ENCODE peak calls at places on chromosomes 7 and 10, in six cellular contexts. One of them, this sample, is unnamed.

GRCh38 chr7:7432979-7433378 is 102.7 kb downstream of the COL28A1 start:
- DNase-seq in CD8-positive, alpha-beta T cell: no peak
- DNase-seq in cardiac muscle cell: no peak
- DNase-seq in CD4-positive, alpha-beta memory T cell: no peak
- DNase-seq in CD8-positive, alpha-beta memory T cell: no peak
- DNase-seq in lower lobe of right lung: no peak
- DNase-seq in this sample: no peak

GRCh38 chr10:78909268-78909667 is 159.5 kb upstream of the ZMIZ1 start:
- DNase-seq in CD8-positive, alpha-beta T cell: no peak
- DNase-seq in CD4-positive, alpha-beta memory T cell: no peak
- DNase-seq in cardiac muscle cell: no peak
- DNase-seq in CD8-positive, alpha-beta memory T cell: no peak
- DNase-seq in lower lobe of right lung: no peak
- DNase-seq in this sample: no peak

GRCh38 chr7:5549096-5549896 is 125.7 kb upstream of the TNRC18 start:
- DNase-seq in CD8-positive, alpha-beta memory T cell: no peak
- DNase-seq in lower lobe of right lung: peak; percentile 67
- DNase-seq in CD4-positive, alpha-beta memory T cell: peak; percentile 51
- DNase-seq in cardiac muscle cell: peak; percentile 56
- DNase-seq in CD8-positive, alpha-beta T cell: no peak
- DNase-seq in this sample: no peak

GRCh38 chr7:3917466-3917865 is 616.4 kb downstream of the SDK1 start:
- DNase-seq in CD8-positive, alpha-beta T cell: no peak
- DNase-seq in lower lobe of right lung: no peak
- DNase-seq in cardiac muscle cell: no peak
- DNase-seq in CD8-positive, alpha-beta memory T cell: no peak
- DNase-seq in CD4-positive, alpha-beta memory T cell: no peak
- DNase-seq in this sample: no peak

GRCh38 chr10:44262551-44263251 is 122.2 kb downstream of the CXCL12 start:
- DNase-seq in CD4-positive, alpha-beta memory T cell: no peak
- DNase-seq in cardiac muscle cell: no peak
- DNase-seq in CD8-positive, alpha-beta memory T cell: no peak
- DNase-seq in lower lobe of right lung: no peak
- DNase-seq in CD8-positive, alpha-beta T cell: no peak
- DNase-seq in this sample: no peak

GRCh38 chr7:90681336-90682019 is 85.4 kb downstream of the CDK14 start:
- DNase-seq in lower lobe of right lung: no peak
- DNase-seq in CD4-positive, alpha-beta memory T cell: no peak
- DNase-seq in CD8-positive, alpha-beta T cell: no peak
- DNase-seq in cardiac muscle cell: peak; percentile 66
- DNase-seq in CD8-positive, alpha-beta memory T cell: no peak
- DNase-seq in this sample: no peak

GRCh38 chr7:97422046-97422445 is 304.5 kb downstream of the SDHAF3 start:
- DNase-seq in CD4-positive, alpha-beta memory T cell: no peak
- DNase-seq in CD8-positive, alpha-beta memory T cell: no peak
- DNase-seq in cardiac muscle cell: no peak
- DNase-seq in lower lobe of right lung: no peak
- DNase-seq in CD8-positive, alpha-beta T cell: no peak
- DNase-seq in this sample: no peak

GRCh38 chr7:18768256-18768655 is 272.7 kb downstream of the HDAC9 start:
- DNase-seq in cardiac muscle cell: no peak
- DNase-seq in lower lobe of right lung: no peak
- DNase-seq in CD8-positive, alpha-beta T cell: no peak
- DNase-seq in CD8-positive, alpha-beta memory T cell: no peak
- DNase-seq in CD4-positive, alpha-beta memory T cell: no peak
- DNase-seq in this sample: no peak

GRCh38 chr7:98913612-98914011 is 35.3 kb downstream of the TRRAP start:
- DNase-seq in lower lobe of right lung: no peak
- DNase-seq in CD8-positive, alpha-beta T cell: no peak
- DNase-seq in CD4-positive, alpha-beta memory T cell: no peak
- DNase-seq in cardiac muscle cell: no peak
- DNase-seq in CD8-positive, alpha-beta memory T cell: no peak
- DNase-seq in this sample: no peak

GRCh38 chr7:42134276-42134871 is 102.6 kb downstream of the GLI3 start:
- DNase-seq in CD8-positive, alpha-beta T cell: no peak
- DNase-seq in CD4-positive, alpha-beta memory T cell: no peak
- DNase-seq in lower lobe of right lung: no peak
- DNase-seq in CD8-positive, alpha-beta memory T cell: no peak
- DNase-seq in cardiac muscle cell: no peak
- DNase-seq in this sample: no peak

GRCh38 chr10:10826125-10826524 is 191.5 kb upstream of the CELF2 start:
- DNase-seq in CD8-positive, alpha-beta T cell: no peak
- DNase-seq in lower lobe of right lung: no peak
- DNase-seq in CD8-positive, alpha-beta memory T cell: no peak
- DNase-seq in CD4-positive, alpha-beta memory T cell: no peak
- DNase-seq in cardiac muscle cell: peak; percentile 61
- DNase-seq in this sample: no peak

GRCh38 chr7:118327179-118327578 is 102.7 kb downstream of the ANKRD7 start:
- DNase-seq in CD4-positive, alpha-beta memory T cell: no peak
- DNase-seq in lower lobe of right lung: no peak
- DNase-seq in CD8-positive, alpha-beta T cell: no peak
- DNase-seq in CD8-positive, alpha-beta memory T cell: no peak
- DNase-seq in cardiac muscle cell: no peak
- DNase-seq in this sample: no peak

GRCh38 chr10:75353183-75353582 is 48.4 kb downstream of the ZNF503 start:
- DNase-seq in CD8-positive, alpha-beta T cell: no peak
- DNase-seq in lower lobe of right lung: no peak
- DNase-seq in CD8-positive, alpha-beta memory T cell: no peak
- DNase-seq in cardiac muscle cell: no peak
- DNase-seq in CD4-positive, alpha-beta memory T cell: no peak
- DNase-seq in this sample: no peak

GRCh38 chr10:8055420-8056349 is 1.2 kb downstream of the GATA3 start:
- DNase-seq in CD4-positive, alpha-beta memory T cell: peak; percentile 54
- DNase-seq in CD8-positive, alpha-beta T cell: peak; percentile 43
- DNase-seq in CD8-positive, alpha-beta memory T cell: peak; percentile 62
- DNase-seq in cardiac muscle cell: no peak
- DNase-seq in lower lobe of right lung: no peak
- DNase-seq in this sample: no peak

GRCh38 chr7:149458235-149458634 is 2.6 kb downstream of the ZNF777 start:
- DNase-seq in lower lobe of right lung: no peak
- DNase-seq in CD4-positive, alpha-beta memory T cell: no peak
- DNase-seq in CD8-positive, alpha-beta memory T cell: no peak
- DNase-seq in cardiac muscle cell: no peak
- DNase-seq in CD8-positive, alpha-beta T cell: no peak
- DNase-seq in this sample: no peak

GRCh38 chr7:149468208-149468607 is 7.3 kb upstream of the ZNF777 start:
- DNase-seq in lower lobe of right lung: no peak
- DNase-seq in cardiac muscle cell: peak; percentile 77
- DNase-seq in CD4-positive, alpha-beta memory T cell: no peak
- DNase-seq in CD8-positive, alpha-beta T cell: no peak
- DNase-seq in CD8-positive, alpha-beta memory T cell: no peak
- DNase-seq in this sample: no peak

GRCh38 chr7:14924398-14924797 is 21.8 kb upstream of the DGKB start:
- DNase-seq in CD8-positive, alpha-beta T cell: no peak
- DNase-seq in lower lobe of right lung: no peak
- DNase-seq in CD8-positive, alpha-beta memory T cell: no peak
- DNase-seq in CD4-positive, alpha-beta memory T cell: no peak
- DNase-seq in cardiac muscle cell: peak; percentile 32
- DNase-seq in this sample: no peak

GRCh38 chr7:152522551-152522950 is 86.7 kb upstream of the KMT2C start:
- DNase-seq in CD4-positive, alpha-beta memory T cell: no peak
- DNase-seq in lower lobe of right lung: no peak
- DNase-seq in CD8-positive, alpha-beta memory T cell: no peak
- DNase-seq in CD8-positive, alpha-beta T cell: no peak
- DNase-seq in cardiac muscle cell: peak; percentile 76
- DNase-seq in this sample: no peak

GRCh38 chr7:40095695-40096327 is 38.6 kb downstream of the MPLKIP start:
- DNase-seq in cardiac muscle cell: no peak
- DNase-seq in CD8-positive, alpha-beta T cell: no peak
- DNase-seq in CD4-positive, alpha-beta memory T cell: no peak
- DNase-seq in CD8-positive, alpha-beta memory T cell: no peak
- DNase-seq in lower lobe of right lung: no peak
- DNase-seq in this sample: no peak

DNA sequence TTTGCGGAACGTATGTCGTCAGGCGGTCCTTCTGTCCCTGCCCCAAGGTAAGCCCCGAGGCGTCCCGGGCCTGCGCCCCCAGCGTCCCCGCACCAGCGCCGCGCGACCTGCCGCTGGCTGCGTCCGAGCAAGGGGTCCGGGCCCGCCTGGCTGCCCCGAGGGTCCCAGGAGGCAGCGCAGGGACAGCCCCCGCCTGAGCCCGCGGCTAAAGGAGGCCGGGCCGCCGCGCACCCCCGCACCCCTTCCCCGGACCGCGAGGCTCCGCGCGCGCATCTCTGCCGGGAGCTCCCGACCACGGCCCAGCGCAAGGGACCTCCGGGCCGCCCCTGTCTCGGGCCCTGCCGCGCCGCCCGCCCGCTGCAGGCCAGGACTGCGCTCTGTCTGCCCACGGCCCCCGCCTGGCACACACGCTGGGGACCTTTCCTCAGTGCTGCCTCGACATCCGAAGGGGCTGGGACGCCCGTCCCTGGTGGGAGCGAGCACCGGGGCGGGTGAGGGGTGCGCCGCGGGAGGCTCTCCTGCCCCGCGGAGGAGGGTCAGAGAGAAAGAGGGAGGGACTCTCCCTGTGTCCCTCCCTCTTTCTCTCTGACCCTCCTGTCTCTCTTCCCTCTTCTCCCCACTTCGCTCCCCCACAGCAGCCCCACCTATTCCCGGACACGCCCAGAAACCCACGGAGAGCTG is 25.0 kb downstream of the SHH start:
- DNase-seq in CD8-positive, alpha-beta memory T cell: no peak
- DNase-seq in lower lobe of right lung: no peak
- DNase-seq in CD8-positive, alpha-beta T cell: no peak
- DNase-seq in CD4-positive, alpha-beta memory T cell: no peak
- DNase-seq in cardiac muscle cell: peak; percentile 41
- DNase-seq in this sample: no peak
- H3K27ac ChIP-seq in CD8-positive, alpha-beta memory T cell: no peak overlapping the region
- H3K27ac ChIP-seq in lower lobe of right lung: no peak overlapping the region
- H3K27ac ChIP-seq in CD8-positive, alpha-beta T cell: no peak overlapping the region
- H3K27ac ChIP-seq in CD4-positive, alpha-beta memory T cell: no peak overlapping the region
- H3K27ac ChIP-seq in cardiac muscle cell: no peak overlapping the region
- H3K27ac ChIP-seq in this sample: no peak overlapping the region

GRCh38 chr10:70462349-70462984 is 16.1 kb upstream of the PALD1 start:
- DNase-seq in CD8-positive, alpha-beta T cell: no peak
- DNase-seq in cardiac muscle cell: no peak
- DNase-seq in CD4-positive, alpha-beta memory T cell: no peak
- DNase-seq in CD8-positive, alpha-beta memory T cell: no peak
- DNase-seq in lower lobe of right lung: peak; percentile 66
- DNase-seq in this sample: no peak

GRCh38 chr10:70458329-70459060 is 17.0 kb upstream of the NODAL start:
- DNase-seq in CD8-positive, alpha-beta memory T cell: no peak
- DNase-seq in lower lobe of right lung: peak; percentile 78
- DNase-seq in CD8-positive, alpha-beta T cell: peak; percentile 30
- DNase-seq in cardiac muscle cell: peak; percentile 75
- DNase-seq in CD4-positive, alpha-beta memory T cell: no peak
- DNase-seq in this sample: no peak

GRCh38 chr10:70459061-70459770 is 17.7 kb upstream of the NODAL start:
- DNase-seq in CD8-positive, alpha-beta memory T cell: no peak
- DNase-seq in CD4-positive, alpha-beta memory T cell: no peak
- DNase-seq in CD8-positive, alpha-beta T cell: no peak
- DNase-seq in lower lobe of right lung: no peak
- DNase-seq in cardiac muscle cell: no peak
- DNase-seq in this sample: no peak

GRCh38 chr10:70459771-70460490 is 18.4 kb upstream of the NODAL start:
- DNase-seq in CD4-positive, alpha-beta memory T cell: no peak
- DNase-seq in CD8-positive, alpha-beta memory T cell: no peak
- DNase-seq in cardiac muscle cell: no peak
- DNase-seq in lower lobe of right lung: no peak
- DNase-seq in CD8-positive, alpha-beta T cell: no peak
- DNase-seq in this sample: no peak

DNA sequence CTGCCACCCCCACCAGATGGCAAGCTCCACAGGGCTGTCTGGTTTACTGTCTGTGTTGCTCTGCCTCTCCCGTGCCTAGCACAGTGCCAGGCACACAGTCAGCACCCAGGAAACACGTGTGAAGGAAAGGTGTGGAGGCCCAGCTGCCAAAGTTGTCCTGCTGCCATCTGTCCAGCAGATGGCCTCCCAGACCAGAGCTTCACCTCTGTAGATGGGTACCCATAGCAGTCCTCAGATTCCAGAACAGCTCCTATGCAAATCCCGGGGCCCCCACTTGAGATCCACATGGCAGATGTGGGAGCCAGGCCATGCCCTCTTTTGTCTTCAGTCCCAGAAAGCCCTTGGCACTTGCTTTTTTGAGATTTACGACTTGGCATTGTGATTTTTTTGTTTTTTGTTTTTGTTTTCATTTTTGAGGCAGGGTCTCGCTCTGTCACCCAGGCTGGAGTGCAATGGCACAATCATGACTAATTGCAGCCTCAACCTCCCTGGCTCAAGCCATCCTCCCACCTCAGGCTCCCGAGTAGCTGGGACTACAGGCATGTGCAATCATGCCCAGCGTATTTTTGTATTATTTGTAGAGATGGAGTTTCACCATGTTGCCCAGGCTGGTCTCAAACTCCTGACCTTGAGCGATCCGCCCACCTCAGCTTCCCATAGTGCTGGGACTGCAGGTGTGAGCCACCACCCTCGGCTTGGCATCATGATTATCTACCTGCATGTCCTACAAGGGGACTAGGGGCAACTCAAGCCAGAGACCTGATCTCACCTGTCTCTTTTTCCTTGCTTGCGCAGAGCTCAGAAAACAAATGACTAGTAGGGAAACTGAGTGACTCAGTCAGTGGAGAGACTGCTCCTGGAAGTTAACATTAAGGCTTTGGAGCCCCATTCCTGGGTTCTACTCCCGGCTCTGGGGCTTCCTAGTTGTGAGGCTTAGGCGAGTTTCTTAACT is 16.9 kb upstream of the PALD1 start:
- DNase-seq in lower lobe of right lung: no peak
- DNase-seq in CD8-positive, alpha-beta T cell: peak; percentile 47
- DNase-seq in CD8-positive, alpha-beta memory T cell: no peak
- DNase-seq in cardiac muscle cell: peak; percentile 63
- DNase-seq in CD4-positive, alpha-beta memory T cell: no peak
- DNase-seq in this sample: no peak
- H3K4me3 ChIP-seq in lower lobe of right lung: no peak overlapping the region
- H3K4me3 ChIP-seq in CD8-positive, alpha-beta T cell: no peak overlapping the region
- H3K4me3 ChIP-seq in CD8-positive, alpha-beta memory T cell: no peak overlapping the region
- H3K4me3 ChIP-seq in cardiac muscle cell: no peak overlapping the region
- H3K4me3 ChIP-seq in CD4-positive, alpha-beta memory T cell: no peak overlapping the region
- H3K4me3 ChIP-seq in this sample: no peak overlapping the region

DNA sequence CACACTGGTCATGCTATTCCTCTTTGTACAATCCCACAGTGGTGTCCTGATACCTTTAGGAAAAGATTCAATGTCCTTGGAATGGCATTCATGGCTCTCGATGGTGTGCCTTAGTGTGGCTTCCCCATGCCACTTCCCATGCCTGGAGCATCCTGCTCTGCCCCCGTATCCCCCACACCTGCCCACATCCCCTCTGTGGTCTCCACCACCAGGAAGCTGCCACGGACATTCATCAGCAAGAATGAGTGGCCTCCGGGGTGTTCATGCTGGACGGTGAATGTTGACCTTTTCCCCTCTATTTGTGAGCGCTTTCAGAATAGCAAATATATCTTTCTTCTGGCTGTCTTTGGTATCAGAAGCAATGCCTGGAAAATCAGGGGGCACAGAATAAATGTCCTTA is 261.9 kb upstream of the NRP1 start:
- DNase-seq in CD4-positive, alpha-beta memory T cell: no peak
- DNase-seq in CD8-positive, alpha-beta T cell: no peak
- DNase-seq in lower lobe of right lung: no peak
- DNase-seq in cardiac muscle cell: no peak
- DNase-seq in CD8-positive, alpha-beta memory T cell: no peak
- DNase-seq in this sample: no peak
- H3K27ac ChIP-seq in CD4-positive, alpha-beta memory T cell: no peak overlapping the region
- H3K27ac ChIP-seq in CD8-positive, alpha-beta T cell: no peak overlapping the region
- H3K27ac ChIP-seq in lower lobe of right lung: no peak overlapping the region
- H3K27ac ChIP-seq in cardiac muscle cell: no peak overlapping the region
- H3K27ac ChIP-seq in CD8-positive, alpha-beta memory T cell: no peak overlapping the region
- H3K27ac ChIP-seq in this sample: no peak overlapping the region

GRCh38 chr7:44145969-44146897 is 5.1 kb upstream of the MYL7 start:
- DNase-seq in lower lobe of right lung: peak; percentile 85
- DNase-seq in cardiac muscle cell: peak; percentile 85
- DNase-seq in CD8-positive, alpha-beta T cell: peak; percentile 70
- DNase-seq in CD8-positive, alpha-beta memory T cell: peak; percentile 72
- DNase-seq in CD4-positive, alpha-beta memory T cell: peak; percentile 48
- DNase-seq in this sample: peak; percentile 55
- H3K4me3 ChIP-seq in lower lobe of right lung: peak overlapping the region; percentile 51
- H3K4me3 ChIP-seq in cardiac muscle cell: peak overlapping the region; percentile 25
- H3K4me3 ChIP-seq in CD8-positive, alpha-beta T cell: peak overlapping the region; percentile 70
- H3K4me3 ChIP-seq in CD8-positive, alpha-beta memory T cell: peak overlapping the region; percentile 53
- H3K4me3 ChIP-seq in CD4-positive, alpha-beta memory T cell: no peak overlapping the region
- H3K4me3 ChIP-seq in this sample: peak overlapping the region; percentile 21